ENCODE peak calls at places on chromosomes 5 and 9, in six cellular contexts. G is HepG2, J is GM12892, Y is H1, O is GM12878, Q is K562. Z is an unnamed sample.
A peak's percentile ranks its signal among the peaks of the same experiment; 100 is the strongest.

GRCh38 chr9:106648799-106649198 is 214.2 kb upstream of the ZNF462 start:
- DNase-seq in G (no peak), J (no peak), Y (no peak), O (no peak), Q (no peak), Z (no peak)

GRCh38 chr5:168532471-168532870 is 3.4 kb downstream of the FBLL1 start:
- DNase-seq in G (no peak), J (no peak), Y (no peak), O (no peak), Q (no peak), Z (no peak)

GRCh38 chr9:134484479-134484878 is 157.1 kb upstream of the COL5A1 start:
- DNase-seq in G (no peak), J (no peak), Y (no peak), O (no peak), Q (no peak), Z (no peak)

GRCh38 chr9:135067091-135067710 is 20.3 kb upstream of the OLFM1 start:
- DNase-seq in G (no peak), J (no peak), Y (no peak), O (no peak), Q (no peak), Z (no peak)

GRCh38 chr5:32916648-32917047 is 205.5 kb downstream of the NPR3 start:
- DNase-seq in G (peak; percentile 33), J (no peak), Y (peak; percentile 57), O (no peak), Q (no peak), Z (no peak)

GRCh38 chr5:175847503-175847902 is 23.9 kb upstream of the CPLX2 start:
- DNase-seq in G (peak; percentile 35), J (no peak), Y (no peak), O (no peak), Q (peak; percentile 19), Z (peak; percentile 22)

GRCh38 chr9:22452415-22453010 is 5.9 kb downstream of the DMRTA1 start:
- DNase-seq in G (peak; percentile 17), J (no peak), Y (no peak), O (no peak), Q (no peak), Z (no peak)

GRCh38 chr9:96567203-96567700 is 52.4 kb downstream of the CDC14B start:
- DNase-seq in G (no peak), J (no peak), Y (no peak), O (no peak), Q (no peak), Z (peak; percentile 40)

GRCh38 chr9:98251554-98251953 is 3.9 kb downstream of the TBC1D2 start:
- DNase-seq in G (no peak), J (no peak), Y (no peak), O (no peak), Q (no peak), Z (no peak)

GRCh38 chr5:80867233-80867632 is 92.9 kb upstream of the RASGRF2 start:
- DNase-seq in G (no peak), J (no peak), Y (no peak), O (no peak), Q (no peak), Z (no peak)

GRCh38 chr9:70566066-70566465 is 151.6 kb upstream of the KLF9 start:
- DNase-seq in G (no peak), J (no peak), Y (no peak), O (no peak), Q (no peak), Z (no peak)

GRCh38 chr5:176817864-176818377 is 7.6 kb downstream of the UNC5A start:
- DNase-seq in G (no peak), J (no peak), Y (peak; percentile 79), O (no peak), Q (peak; percentile 59), Z (peak; percentile 58)

GRCh38 chr5:41908374-41909079 is 4.4 kb downstream of the RIMOC1 start:
- DNase-seq in G (no peak), J (no peak), Y (no peak), O (no peak), Q (no peak), Z (no peak)

GRCh38 chr9:214488-215448 is at the start of gene DOCK8:
- DNase-seq in G (peak; percentile 31), J (peak; percentile 69), Y (peak; percentile 89), O (no peak), Q (peak; percentile 76), Z (peak; percentile 67)
- TF ChIP-seq POLR2A in G (no peak), J (peak; percentile 66), Y (peak; percentile 71), O (peak; percentile 80), Q (peak; percentile 77), Z (peak; percentile 53)

DNA sequence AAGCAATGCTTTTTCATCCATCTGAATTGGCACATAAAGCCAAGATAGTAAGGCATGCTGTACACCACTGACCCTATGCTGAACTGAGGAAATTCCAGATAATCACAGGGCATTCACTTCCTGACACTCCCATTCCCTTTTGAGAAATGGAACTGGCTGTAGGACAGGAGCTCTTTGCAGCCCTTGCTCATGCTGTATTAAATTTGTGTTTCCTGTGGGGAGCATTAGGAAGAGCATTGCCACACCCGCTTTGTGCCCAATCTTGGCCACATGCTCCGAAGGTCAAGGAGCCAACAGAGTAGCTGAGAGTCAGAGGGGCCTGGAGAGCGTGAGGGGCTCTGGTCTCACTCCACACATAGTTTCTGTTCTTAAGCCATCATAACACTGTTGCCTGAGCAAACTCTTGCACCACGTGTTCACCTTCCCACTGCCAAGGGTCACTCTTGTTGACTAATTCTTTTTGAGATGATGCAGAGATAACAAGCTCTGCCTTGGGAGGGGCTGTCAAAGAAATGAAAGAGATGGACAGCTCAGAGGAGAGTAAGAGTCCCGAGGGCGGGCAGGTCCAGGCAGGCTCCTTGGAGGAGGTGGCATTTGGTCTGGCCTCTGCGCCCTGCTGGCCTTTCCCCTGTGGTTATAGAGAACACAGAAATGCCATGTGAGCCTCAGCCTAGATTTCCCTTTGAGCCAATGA is 31.7 kb upstream of the ARAP3 start:
- DNase-seq in G (peak; percentile 9), J (no peak), Y (no peak), O (no peak), Q (no peak), Z (no peak)
- TF ChIP-seq POLR2AphosphoS5 in G (no peak), J (no peak), Y (no peak), O (no peak), Q (no peak), Z (no peak)

GRCh38 chr5:107331882-107332281 is 338.9 kb downstream of the EFNA5 start:
- DNase-seq in G (no peak), J (no peak), Y (no peak), O (no peak), Q (no peak), Z (no peak)
- TF ChIP-seq TAF1 in G (no peak), J (no peak), Y (no peak), O (no peak), Q (no peak), Z (no peak)

DNA sequence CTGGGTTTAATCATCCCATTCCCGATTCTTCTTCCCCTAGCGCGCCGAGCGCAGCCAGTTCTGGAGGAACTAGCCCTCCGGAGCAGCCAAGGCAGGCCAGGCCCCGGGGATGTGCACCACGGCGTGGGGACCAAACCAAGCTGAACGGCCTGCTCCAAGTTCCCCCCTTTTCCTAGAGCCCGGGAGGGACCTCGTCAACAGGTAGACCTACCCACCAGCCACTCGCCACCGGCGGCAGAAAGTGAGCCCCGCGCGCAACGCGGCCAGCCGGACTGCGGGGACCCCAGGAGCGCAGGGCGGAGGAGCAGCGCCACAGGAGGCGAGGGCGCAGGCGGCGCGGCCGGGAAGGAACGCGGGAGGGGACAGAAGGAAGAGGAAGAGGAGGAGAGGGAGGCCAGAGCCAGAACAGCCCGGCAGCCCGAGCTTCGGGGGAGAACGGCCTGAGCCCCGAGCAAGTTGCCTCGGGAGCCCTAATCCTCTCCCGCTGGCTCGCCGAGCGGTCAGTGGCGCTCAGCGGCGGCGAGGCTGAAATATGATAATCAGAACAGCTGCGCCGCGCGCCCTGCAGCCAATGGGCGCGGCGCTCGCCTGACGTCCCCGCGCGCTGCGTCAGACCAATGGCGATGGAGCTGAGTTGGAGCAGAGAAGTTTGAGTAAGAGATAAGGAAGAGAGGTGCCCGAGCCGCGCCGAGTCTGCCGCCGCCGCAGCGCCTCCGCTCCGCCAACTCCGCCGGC is at the start of gene ISL1:
- DNase-seq in G (no peak), J (no peak), Y (peak; percentile 88), O (no peak), Q (peak; percentile 26), Z (no peak)
- TF ChIP-seq POLR2A in G (no peak), J (no peak), Y (peak; percentile 47), O (no peak), Q (no peak), Z (no peak)

GRCh38 chr9:110999379-110999778 is 38.9 kb downstream of the LPAR1 start:
- DNase-seq in G (no peak), J (no peak), Y (no peak), O (no peak), Q (no peak), Z (no peak)

GRCh38 chr9:110995511-110996340 is 42.5 kb downstream of the LPAR1 start:
- DNase-seq in G (no peak), J (no peak), Y (no peak), O (no peak), Q (no peak), Z (no peak)

GRCh38 chr9:110994771-110995241 is 43.5 kb downstream of the LPAR1 start:
- DNase-seq in G (no peak), J (no peak), Y (no peak), O (no peak), Q (no peak), Z (no peak)

GRCh38 chr9:110997847-110998246 is 40.4 kb downstream of the LPAR1 start:
- DNase-seq in G (no peak), J (no peak), Y (no peak), O (no peak), Q (no peak), Z (no peak)

GRCh38 chr9:110996436-110997224 is 41.6 kb downstream of the LPAR1 start:
- DNase-seq in G (no peak), J (no peak), Y (no peak), O (no peak), Q (no peak), Z (no peak)
- TF ChIP-seq POLR2AphosphoS5 in G (no peak), J (no peak), Y (no peak), O (no peak), Q (no peak), Z (no peak)

DNA sequence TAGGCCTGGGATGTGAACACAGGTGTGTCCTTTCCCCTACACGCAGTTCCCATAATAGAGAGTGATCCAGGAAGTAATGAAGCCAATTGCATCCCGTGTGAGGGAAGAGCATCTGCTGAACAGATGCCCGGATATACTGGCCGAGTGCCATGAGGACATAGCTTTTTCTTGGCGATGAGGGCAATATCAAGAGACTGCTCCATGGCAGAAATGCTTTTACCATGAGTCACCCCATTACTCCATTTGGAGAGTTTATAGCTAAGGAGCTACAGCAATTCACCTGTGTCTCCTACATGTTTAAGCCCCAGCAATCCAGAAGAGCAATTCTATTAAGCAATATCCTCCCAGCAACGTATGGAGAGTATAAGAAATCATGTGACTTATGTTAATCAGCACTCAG is 222.0 kb upstream of the KLF4 start:
- DNase-seq in G (no peak), J (no peak), Y (no peak), O (no peak), Q (no peak), Z (no peak)
- TF ChIP-seq TAF1 in G (no peak), J (no peak), Y (no peak), O (no peak), Q (no peak), Z (no peak)

GRCh38 chr5:1127991-1128785 is 16.3 kb upstream of the SLC12A7 start:
- DNase-seq in G (no peak), J (no peak), Y (no peak), O (no peak), Q (no peak), Z (no peak)
- TF ChIP-seq POLR2A in G (no peak), J (no peak), Y (no peak), O (no peak), Q (no peak), Z (no peak)

Z was measured in GM12891.